ENCODE peak calls at places on chromosomes 2 and 18, in five cellular contexts. B, L, V, I and D are unnamed samples.

GRCh38 chr2:28765316-28765715 is 13.7 kb downstream of the PPP1CB start:
- DNase-seq in B (no peak), L (peak), V (no peak), I (no peak), D (no peak)

GRCh38 chr2:136067897-136068540 is 49.9 kb downstream of the CXCR4 start:
- DNase-seq in B (no peak), L (no peak), V (peak), I (no peak), D (no peak)

GRCh38 chr2:113281920-113282746 is 3.4 kb upstream of the PAX8 start:
- DNase-seq in B (no peak), L (peak), V (no peak), I (no peak), D (peak)

GRCh38 chr2:151338115-151338514 is 19.3 kb upstream of the TNFAIP6 start:
- DNase-seq in B (no peak), L (no peak), V (no peak), I (no peak), D (no peak)

GRCh38 chr2:217204358-217204757 is 344.5 kb upstream of the TNP1 start:
- DNase-seq in B (no peak), L (peak), V (no peak), I (no peak), D (no peak)

GRCh38 chr2:176999331-176999730 is 213.3 kb upstream of the HNRNPA3 start:
- DNase-seq in B (peak), L (peak), V (no peak), I (peak), D (no peak)

GRCh38 chr2:18047114-18047695 is 168.7 kb downstream of the KCNS3 start:
- DNase-seq in B (no peak), L (no peak), V (no peak), I (no peak), D (no peak)

GRCh38 chr2:130766037-130766436 is 10.7 kb downstream of the AMER3 start:
- DNase-seq in B (no peak), L (no peak), V (no peak), I (no peak), D (no peak)

GRCh38 chr18:31990823-31991222 is 27.8 kb upstream of the RNF125 start:
- DNase-seq in B (peak), L (no peak), V (no peak), I (no peak), D (no peak)

GRCh38 chr2:192566863-192567262 is 372.1 kb upstream of the TMEFF2 start:
- DNase-seq in B (no peak), L (no peak), V (no peak), I (no peak), D (no peak)

GRCh38 chr2:231373184-231373583 is 22.3 kb upstream of the B3GNT7 start:
- DNase-seq in B (no peak), L (no peak), V (no peak), I (no peak), D (no peak)

GRCh38 chr2:118119158-118119715 is 31.0 kb downstream of the INSIG2 start:
- DNase-seq in B (no peak), L (no peak), V (no peak), I (no peak), D (no peak)

GRCh38 chr18:74571895-74572680 is 25.6 kb upstream of the ZNF407 start:
- DNase-seq in B (no peak), L (no peak), V (no peak), I (no peak), D (no peak)

GRCh38 chr2:190468814-190469569 is 60.8 kb downstream of the MFSD6 start:
- DNase-seq in B (no peak), L (peak), V (peak), I (peak), D (peak)

GRCh38 chr2:47650001-47650535 is 132.9 kb upstream of the MSH6 start:
- DNase-seq in B (no peak), L (no peak), V (no peak), I (no peak), D (no peak)

GRCh38 chr2:48316753-48317750 is 212.9 kb upstream of the STON1 start:
- DNase-seq in B (no peak), L (no peak), V (no peak), I (no peak), D (no peak)

DNA sequence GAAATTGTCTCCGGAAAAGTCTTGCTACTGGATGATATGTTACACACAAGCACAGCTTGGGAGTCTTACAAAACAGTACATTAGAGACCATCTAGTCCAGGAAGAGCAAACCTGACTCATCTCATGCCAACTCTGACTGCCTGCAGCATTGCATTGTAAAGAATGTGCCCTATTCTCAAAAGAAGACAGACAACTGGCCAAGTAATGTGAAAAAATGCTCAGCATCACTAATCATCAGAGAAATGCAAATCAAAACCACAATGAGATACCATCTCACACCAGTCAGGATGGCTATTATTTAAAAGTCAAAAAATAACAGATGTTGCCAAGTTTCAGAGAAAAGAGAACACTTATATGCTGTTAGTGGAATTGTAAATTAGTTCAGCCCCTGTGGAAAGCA is 42.7 kb upstream of the GORASP2 start:
- DNase-seq in B (no peak), L (peak), V (no peak), I (no peak), D (no peak)
- TF ChIP-seq MXI1 in B (no peak), L (no peak), V (no peak), I (no peak), D (no peak)

DNA sequence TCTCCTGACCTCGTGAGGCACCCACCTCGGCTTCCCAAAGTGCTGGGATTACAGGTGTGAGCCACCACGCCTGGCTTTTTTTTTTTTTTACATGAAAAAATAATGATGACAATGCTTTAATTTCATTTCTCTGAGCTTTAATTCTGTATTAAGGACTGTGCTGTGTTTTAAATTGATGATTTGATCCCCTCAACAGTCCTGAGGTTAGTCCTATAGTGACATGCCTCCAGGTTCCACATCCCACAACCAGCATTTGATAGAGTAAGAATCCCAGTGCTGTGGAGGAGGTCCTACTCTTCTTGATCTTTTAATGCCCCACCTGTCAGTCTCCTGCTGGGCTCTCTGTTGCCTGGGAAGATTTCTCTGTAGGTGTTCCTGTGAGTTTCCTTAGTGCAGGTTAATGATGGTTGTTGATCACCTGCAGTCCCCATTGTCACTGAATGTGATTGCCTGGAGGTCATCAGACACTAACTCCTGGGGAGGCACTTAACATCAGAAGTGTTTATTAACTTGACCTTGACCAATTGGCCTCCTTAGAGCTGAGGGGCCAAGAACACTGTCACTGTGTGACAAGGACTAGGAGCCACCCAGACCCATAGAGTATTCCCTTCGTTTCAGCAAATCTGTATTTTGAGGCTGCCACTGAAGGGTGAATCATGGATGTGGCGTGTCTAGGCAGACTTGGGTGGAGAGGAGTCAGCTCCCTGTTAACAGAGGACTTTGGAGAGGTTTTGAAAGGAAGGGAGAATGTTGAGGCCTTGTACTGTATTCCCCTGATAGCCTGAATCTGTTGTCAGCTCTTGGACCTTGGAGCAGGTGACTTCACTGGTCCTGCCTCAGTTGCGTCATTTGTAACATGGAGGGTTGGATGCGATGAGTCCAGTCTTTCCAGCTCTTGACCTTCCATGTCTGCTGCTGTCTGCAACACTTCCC is 11.5 kb downstream of the ASAP2 start:
- DNase-seq in B (no peak), L (no peak), V (no peak), I (no peak), D (no peak)
- TF ChIP-seq MXI1 in B (no peak), L (no peak), V (no peak), I (no peak), D (no peak)

DNA sequence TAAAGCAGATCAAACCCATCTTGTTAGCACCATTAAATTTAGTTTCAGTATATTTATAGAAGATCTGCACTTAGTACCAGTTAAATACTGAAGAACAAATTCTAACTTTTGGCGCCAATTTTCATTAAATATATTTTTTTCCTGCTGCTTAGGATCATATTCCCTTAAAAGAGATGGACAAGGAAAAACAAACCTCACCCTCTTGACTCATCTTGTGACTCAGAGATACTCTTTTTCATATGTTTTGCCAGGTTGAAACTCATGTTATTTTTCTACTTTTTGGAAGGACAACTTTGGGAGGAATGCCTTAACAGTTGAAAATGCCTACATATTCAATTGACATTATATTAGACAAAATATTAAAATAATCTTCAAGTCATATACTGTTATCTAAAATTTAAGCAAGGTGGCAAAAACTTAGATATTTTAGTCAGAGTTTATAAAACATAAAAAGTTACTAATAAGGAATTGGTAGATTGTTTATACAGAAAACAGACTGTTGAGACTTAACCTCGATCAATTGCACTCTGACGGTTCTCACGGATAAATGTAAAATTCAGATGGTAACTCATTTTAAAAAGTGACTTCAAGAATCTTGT is 36.2 kb downstream of the PNO1 start:
- DNase-seq in B (no peak), L (peak), V (no peak), I (no peak), D (no peak)
- TF ChIP-seq MXI1 in B (no peak), L (no peak), V (no peak), I (no peak), D (no peak)

GRCh38 chr2:238139141-238139840 is 823 bp downstream of the KLHL30 start:
- DNase-seq in B (no peak), L (no peak), V (no peak), I (peak), D (no peak)
- TF ChIP-seq MXI1 in B (no peak), L (no peak), V (no peak), I (no peak), D (no peak)

GRCh38 chr2:218291318-218291933 is 877 bp downstream of the TMBIM1 start:
- DNase-seq in B (no peak), L (peak), V (no peak), I (no peak), D (no peak)
- TF ChIP-seq MXI1 in B (no peak), L (no peak), V (no peak), I (no peak), D (no peak)

GRCh38 chr18:79588636-79589481 is 90.7 kb upstream of the CTDP1 start:
- DNase-seq in B (no peak), L (peak), V (no peak), I (no peak), D (peak)
- TF ChIP-seq MXI1 in B (no peak), L (no peak), V (no peak), I (no peak), D (peak)

DNA sequence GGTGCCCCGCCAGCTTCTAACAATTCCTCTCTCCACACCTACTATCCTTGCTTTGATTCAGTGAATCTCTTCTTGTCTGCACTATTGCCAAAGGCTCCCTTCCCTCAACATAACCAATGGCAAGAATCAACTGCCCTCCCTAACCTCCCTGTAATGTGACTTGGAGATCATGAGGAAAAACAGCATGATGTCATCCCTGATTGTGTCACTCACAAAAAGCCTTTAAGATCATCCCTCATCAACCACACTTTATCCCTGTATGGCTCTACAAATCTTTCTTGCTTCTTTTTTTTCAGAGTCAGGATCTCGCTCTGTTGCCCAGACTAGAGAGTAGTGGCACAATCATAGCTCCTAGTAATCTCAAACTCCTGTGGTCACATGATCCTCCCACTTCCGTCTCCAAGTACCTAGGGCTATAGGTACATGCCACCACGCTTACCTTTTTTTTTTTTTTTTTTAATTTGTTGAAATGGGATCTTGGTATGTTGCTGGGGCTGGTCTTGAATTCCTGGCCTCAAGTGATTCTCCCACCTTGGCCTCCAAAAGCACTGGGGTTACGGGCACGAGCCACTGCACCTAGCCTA is 19.7 kb downstream of the SAP130 start:
- DNase-seq in B (no peak), L (no peak), V (no peak), I (no peak), D (no peak)
- TF ChIP-seq MXI1 in B (no peak), L (no peak), V (no peak), I (no peak), D (no peak)

GRCh38 chr2:227861011-227861410 is 10.4 kb upstream of the DAW1 start:
- DNase-seq in B (no peak), L (no peak), V (no peak), I (no peak), D (no peak)
- TF ChIP-seq MXI1 in B (no peak), L (no peak), V (no peak), I (no peak), D (no peak)

GRCh38 chr2:175837046-175837445 is 165.0 kb downstream of the LNPK start:
- DNase-seq in B (no peak), L (peak), V (no peak), I (no peak), D (no peak)
- TF ChIP-seq MXI1 in B (no peak), L (no peak), V (no peak), I (no peak), D (no peak)